ENCODE peak calls at places on chromosomes 6 and 20, in four cellular contexts. One of them, this sample, is unnamed. For H3K4me1, the result is how much of the 10 kb centered on the place peaks cover.

GRCh38 chr6:140043357-140043756 is 668.9 kb upstream of the CITED2 start:
- DNase-seq in heart left ventricle: no peak
- DNase-seq in stomach: no peak
- DNase-seq in CD8-positive, alpha-beta T cell: no peak
- DNase-seq in this sample: peak

GRCh38 chr6:26309731-26310142 is 55.3 kb upstream of the BTN3A2 start:
- DNase-seq in heart left ventricle: no peak
- DNase-seq in stomach: no peak
- DNase-seq in CD8-positive, alpha-beta T cell: no peak
- DNase-seq in this sample: no peak

GRCh38 chr6:40466986-40467584 is 120.1 kb downstream of the LRFN2 start:
- DNase-seq in heart left ventricle: no peak
- DNase-seq in stomach: no peak
- DNase-seq in CD8-positive, alpha-beta T cell: no peak
- DNase-seq in this sample: peak

GRCh38 chr20:8853805-8854338 is 215.0 kb upstream of the PLCB4 start:
- DNase-seq in heart left ventricle: no peak
- DNase-seq in stomach: no peak
- DNase-seq in CD8-positive, alpha-beta T cell: no peak
- DNase-seq in this sample: no peak

GRCh38 chr6:109507490-109508072 is 24.6 kb upstream of the ZBTB24 start:
- DNase-seq in heart left ventricle: no peak
- DNase-seq in stomach: no peak
- DNase-seq in CD8-positive, alpha-beta T cell: no peak
- DNase-seq in this sample: no peak

GRCh38 chr20:44111712-44112335 is 75.2 kb downstream of the JPH2 start:
- DNase-seq in heart left ventricle: no peak
- DNase-seq in stomach: no peak
- DNase-seq in CD8-positive, alpha-beta T cell: no peak
- DNase-seq in this sample: no peak

GRCh38 chr6:168655462-168656152 is 214.6 kb downstream of the SMOC2 start:
- DNase-seq in heart left ventricle: no peak
- DNase-seq in stomach: no peak
- DNase-seq in CD8-positive, alpha-beta T cell: no peak
- DNase-seq in this sample: no peak

GRCh38 chr6:52514514-52514913 is 62.3 kb downstream of the TRAM2 start:
- DNase-seq in heart left ventricle: peak
- DNase-seq in stomach: no peak
- DNase-seq in CD8-positive, alpha-beta T cell: no peak
- DNase-seq in this sample: peak

GRCh38 chr6:37525460-37526357 is 26.0 kb upstream of the CCDC167 start:
- DNase-seq in heart left ventricle: peak
- DNase-seq in stomach: no peak
- DNase-seq in CD8-positive, alpha-beta T cell: no peak
- DNase-seq in this sample: no peak

GRCh38 chr6:152952866-152953509 is 29.9 kb downstream of the FBXO5 start:
- DNase-seq in heart left ventricle: no peak
- DNase-seq in stomach: no peak
- DNase-seq in CD8-positive, alpha-beta T cell: no peak
- DNase-seq in this sample: no peak

GRCh38 chr6:11166948-11167347 is 55.4 kb upstream of the ERVFRD-1 start:
- DNase-seq in heart left ventricle: no peak
- DNase-seq in stomach: no peak
- DNase-seq in CD8-positive, alpha-beta T cell: no peak
- DNase-seq in this sample: no peak

GRCh38 chr6:30013296-30013922 is 47.7 kb upstream of the POLR1H start:
- DNase-seq in heart left ventricle: peak
- DNase-seq in stomach: no peak
- DNase-seq in CD8-positive, alpha-beta T cell: no peak
- DNase-seq in this sample: no peak

GRCh38 chr6:98044168-98044567 is 761.2 kb upstream of the MMS22L start:
- DNase-seq in heart left ventricle: no peak
- DNase-seq in stomach: no peak
- DNase-seq in CD8-positive, alpha-beta T cell: no peak
- DNase-seq in this sample: no peak

GRCh38 chr6:16765235-16765634 is 4.0 kb upstream of the ATXN1 start:
- DNase-seq in heart left ventricle: no peak
- DNase-seq in stomach: no peak
- DNase-seq in CD8-positive, alpha-beta T cell: no peak
- DNase-seq in this sample: no peak

GRCh38 chr6:13445744-13446115 is 41.7 kb downstream of the GFOD1 start:
- DNase-seq in heart left ventricle: no peak
- DNase-seq in stomach: no peak
- DNase-seq in CD8-positive, alpha-beta T cell: no peak
- DNase-seq in this sample: no peak
- H3K4me1 ChIP-seq in heart left ventricle: under half
- H3K4me1 ChIP-seq in stomach: under half
- H3K4me1 ChIP-seq in CD8-positive, alpha-beta T cell: under half
- H3K4me1 ChIP-seq in this sample: under half

GRCh38 chr6:126550323-126550722 is 210.4 kb downstream of the CENPW start:
- DNase-seq in heart left ventricle: no peak
- DNase-seq in stomach: no peak
- DNase-seq in CD8-positive, alpha-beta T cell: no peak
- DNase-seq in this sample: no peak
- TF ChIP-seq CTCF in heart left ventricle: no peak
- TF ChIP-seq CTCF in stomach: no peak
- TF ChIP-seq CTCF in CD8-positive, alpha-beta T cell: no peak
- TF ChIP-seq CTCF in this sample: no peak

GRCh38 chr6:148624025-148624424 is 122.8 kb upstream of the UST start:
- DNase-seq in heart left ventricle: no peak
- DNase-seq in stomach: no peak
- DNase-seq in CD8-positive, alpha-beta T cell: no peak
- DNase-seq in this sample: peak
- H3K4me1 ChIP-seq in heart left ventricle: under half
- H3K4me1 ChIP-seq in stomach: under half
- H3K4me1 ChIP-seq in CD8-positive, alpha-beta T cell: under half
- H3K4me1 ChIP-seq in this sample: under half

GRCh38 chr20:23361108-23361650 is 803 bp upstream of the GZF1 start:
- DNase-seq in heart left ventricle: no peak
- DNase-seq in stomach: no peak
- DNase-seq in CD8-positive, alpha-beta T cell: no peak
- DNase-seq in this sample: peak

GRCh38 chr20:23362392-23363256 is 642 bp downstream of the GZF1 start:
- DNase-seq in heart left ventricle: peak
- DNase-seq in stomach: peak
- DNase-seq in CD8-positive, alpha-beta T cell: no peak
- DNase-seq in this sample: peak

GRCh38 chr20:23358923-23359572 is 2.9 kb upstream of the GZF1 start:
- DNase-seq in heart left ventricle: no peak
- DNase-seq in stomach: peak
- DNase-seq in CD8-positive, alpha-beta T cell: no peak
- DNase-seq in this sample: no peak

GRCh38 chr20:23363257-23363649 is 1.3 kb downstream of the GZF1 start:
- DNase-seq in heart left ventricle: peak
- DNase-seq in stomach: no peak
- DNase-seq in CD8-positive, alpha-beta T cell: no peak
- DNase-seq in this sample: peak

DNA sequence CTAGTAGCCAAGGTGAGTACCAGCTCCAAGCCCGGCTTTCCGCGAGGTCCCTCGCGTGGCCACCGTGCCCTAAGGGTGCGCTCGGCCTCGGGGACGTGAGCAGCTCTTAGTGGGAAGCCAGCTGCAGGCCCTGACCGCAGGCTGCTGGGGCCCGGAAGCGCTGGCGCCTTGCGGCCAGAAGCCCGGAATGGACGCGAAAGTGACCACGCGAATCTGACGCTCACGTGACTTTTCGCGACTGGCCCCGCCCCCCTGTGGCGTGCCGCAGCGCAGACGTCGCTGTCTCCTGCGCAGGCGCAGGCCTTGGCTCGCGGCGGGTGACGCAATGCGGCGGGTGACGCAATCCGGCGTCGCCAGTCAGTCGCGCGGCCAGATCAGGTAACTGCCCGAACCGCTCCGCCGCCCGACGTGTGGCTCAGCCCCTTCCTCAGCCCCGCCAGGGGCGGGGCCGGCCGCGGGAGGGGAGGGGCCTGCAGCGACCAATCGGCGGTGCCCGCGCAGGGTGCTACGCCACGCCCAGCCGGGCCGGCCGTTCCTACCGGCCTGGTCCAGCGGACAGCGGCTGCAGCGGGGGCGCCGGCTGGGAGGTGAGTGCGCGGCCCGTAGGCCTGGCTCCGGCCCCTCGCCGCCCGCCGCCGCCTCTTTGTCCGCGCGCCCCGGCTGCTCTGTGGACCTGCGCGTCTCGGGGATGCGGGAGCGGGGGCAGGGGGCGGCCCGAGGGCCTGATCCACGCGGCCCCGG is at the start of gene GZF1:
- DNase-seq in heart left ventricle: peak
- DNase-seq in stomach: peak
- DNase-seq in CD8-positive, alpha-beta T cell: peak
- DNase-seq in this sample: peak
- TF ChIP-seq CTCF in heart left ventricle: peak
- TF ChIP-seq CTCF in stomach: peak
- TF ChIP-seq CTCF in CD8-positive, alpha-beta T cell: peak
- TF ChIP-seq CTCF in this sample: peak

DNA sequence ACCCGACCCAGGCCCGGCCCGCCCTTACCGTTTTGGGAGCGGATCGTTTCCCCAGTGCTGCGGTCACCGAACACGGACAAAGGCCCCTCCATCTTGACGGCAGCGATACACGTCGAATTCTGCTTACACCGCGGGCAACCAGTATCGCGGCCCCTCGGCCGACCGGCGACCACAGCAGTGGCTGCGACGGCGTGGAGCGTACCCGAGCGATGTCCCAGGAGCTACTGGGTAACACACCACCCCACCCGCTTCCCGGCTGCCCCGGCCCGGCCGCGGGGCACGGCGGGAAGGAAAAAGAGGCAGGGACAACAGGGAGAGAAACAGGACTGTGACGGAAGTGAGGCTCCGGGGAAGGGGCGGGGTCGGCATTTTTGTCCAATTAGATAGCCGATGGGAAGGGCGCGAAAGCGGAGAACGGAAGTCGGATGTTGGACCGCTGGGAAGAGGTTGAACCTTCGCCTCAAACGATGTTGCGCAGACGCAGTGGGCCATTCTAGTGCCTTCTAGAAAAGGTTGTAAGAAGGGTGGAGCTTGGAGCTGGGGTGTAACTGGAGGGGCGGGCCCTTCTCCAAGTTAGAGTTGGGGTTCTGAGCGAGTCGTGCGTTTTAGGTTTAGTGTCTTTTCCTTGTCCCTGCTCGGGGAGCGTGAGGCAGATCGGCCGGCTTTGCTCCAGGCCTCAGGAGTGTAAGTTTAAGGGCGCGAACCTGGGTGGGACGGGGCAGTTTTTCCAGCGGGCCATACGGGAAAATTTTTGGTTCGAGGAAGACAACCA is at the start of gene TCP1:
- DNase-seq in heart left ventricle: peak
- DNase-seq in stomach: peak
- DNase-seq in CD8-positive, alpha-beta T cell: peak
- DNase-seq in this sample: peak
- H3K4me1 ChIP-seq in heart left ventricle: under half
- H3K4me1 ChIP-seq in stomach: half or more
- H3K4me1 ChIP-seq in CD8-positive, alpha-beta T cell: half or more
- H3K4me1 ChIP-seq in this sample: under half

DNA sequence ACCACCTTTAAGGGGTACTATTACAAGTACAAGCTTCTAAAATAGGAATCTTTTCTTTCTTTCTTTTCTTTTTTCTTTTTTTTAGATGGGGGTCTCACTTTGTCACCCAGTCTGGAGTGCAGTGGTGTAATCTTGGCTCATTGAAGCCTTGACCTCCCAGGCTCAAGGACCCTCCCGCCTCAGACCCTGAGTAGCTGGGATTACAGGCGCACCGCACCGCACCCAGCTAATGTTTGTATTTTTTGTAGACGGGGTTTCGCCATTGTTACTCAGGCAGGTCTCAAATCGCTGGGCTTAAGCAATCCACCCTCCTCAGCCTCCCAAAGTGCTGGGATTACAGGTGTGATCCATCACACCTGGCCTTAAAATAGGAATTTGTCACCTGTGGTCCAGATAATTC is 19.8 kb upstream of the SYNJ2 start:
- DNase-seq in heart left ventricle: no peak
- DNase-seq in stomach: no peak
- DNase-seq in CD8-positive, alpha-beta T cell: no peak
- DNase-seq in this sample: no peak
- TF ChIP-seq CTCF in heart left ventricle: no peak
- TF ChIP-seq CTCF in stomach: no peak
- TF ChIP-seq CTCF in CD8-positive, alpha-beta T cell: no peak
- TF ChIP-seq CTCF in this sample: no peak

GRCh38 chr6:43291708-43292107 is 6.4 kb upstream of the SLC22A7 start:
- DNase-seq in heart left ventricle: no peak
- DNase-seq in stomach: no peak
- DNase-seq in CD8-positive, alpha-beta T cell: no peak
- DNase-seq in this sample: no peak
- H3K4me1 ChIP-seq in heart left ventricle: under half
- H3K4me1 ChIP-seq in stomach: under half
- H3K4me1 ChIP-seq in CD8-positive, alpha-beta T cell: under half
- H3K4me1 ChIP-seq in this sample: under half

GRCh38 chr20:45776931-45777330 is 14.8 kb downstream of the WFDC3 start:
- DNase-seq in heart left ventricle: no peak
- DNase-seq in stomach: no peak
- DNase-seq in CD8-positive, alpha-beta T cell: no peak
- DNase-seq in this sample: no peak

GRCh38 chr20:45779011-45779915 is 12.4 kb downstream of the WFDC3 start:
- DNase-seq in heart left ventricle: peak
- DNase-seq in stomach: peak
- DNase-seq in CD8-positive, alpha-beta T cell: no peak
- DNase-seq in this sample: peak

GRCh38 chr20:45772693-45773092 is 19.0 kb downstream of the WFDC3 start:
- DNase-seq in heart left ventricle: no peak
- DNase-seq in stomach: no peak
- DNase-seq in CD8-positive, alpha-beta T cell: no peak
- DNase-seq in this sample: no peak

GRCh38 chr20:45774933-45775332 is 16.8 kb downstream of the WFDC3 start:
- DNase-seq in heart left ventricle: no peak
- DNase-seq in stomach: no peak
- DNase-seq in CD8-positive, alpha-beta T cell: no peak
- DNase-seq in this sample: no peak

DNA sequence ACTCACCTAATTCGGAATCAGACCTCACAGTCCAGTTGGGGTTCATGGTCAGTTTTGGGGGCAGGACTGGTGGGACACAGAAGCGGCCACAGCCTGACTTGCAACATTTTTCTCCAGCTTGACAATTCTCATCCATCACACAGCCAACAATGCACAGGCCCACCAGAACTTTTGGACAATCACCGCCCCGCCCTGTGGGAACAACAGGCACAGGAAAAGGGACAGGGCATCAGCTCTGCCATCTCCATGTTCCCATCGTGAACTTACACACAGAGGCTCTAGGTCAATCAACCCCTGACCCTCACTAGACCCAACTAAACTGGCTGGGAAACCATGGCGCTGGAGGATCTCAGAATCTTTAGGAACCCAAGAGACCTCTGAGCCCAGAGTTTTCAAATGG is 16.3 kb downstream of the WFDC3 start:
- DNase-seq in heart left ventricle: no peak
- DNase-seq in stomach: no peak
- DNase-seq in CD8-positive, alpha-beta T cell: no peak
- DNase-seq in this sample: no peak
- TF ChIP-seq CTCF in heart left ventricle: no peak
- TF ChIP-seq CTCF in stomach: no peak
- TF ChIP-seq CTCF in CD8-positive, alpha-beta T cell: no peak
- TF ChIP-seq CTCF in this sample: no peak